ENCODE peak calls at places on chromosomes 4 and X, in ten cellular contexts. One of them, this sample, is unnamed.

GRCh38 chrX:153645151-153645550 is 1.9 kb upstream of the DUSP9 start:
- DNase-seq in bronchial epithelial cell: no peak
- DNase-seq in NCI-H1436: no peak
- DNase-seq in frontal cortex: no peak
- DNase-seq in globus pallidus: no peak
- DNase-seq in H54: no peak
- DNase-seq in activated CD8-positive, alpha-beta memory T cell treated with anti-CD3 and anti-CD28 coated beads for 48 hours: no peak
- DNase-seq in sigmoid colon: peak; percentile 37
- DNase-seq in endothelial cell: no peak
- DNase-seq in activated T-cell treated with anti-CD3 and anti-CD28 coated beads for 24 hours: no peak
- DNase-seq in this sample: peak; percentile 10

GRCh38 chrX:28225508-28225907 is 244.3 kb upstream of the DCAF8L1 start:
- DNase-seq in bronchial epithelial cell: no peak
- DNase-seq in NCI-H1436: no peak
- DNase-seq in frontal cortex: no peak
- DNase-seq in globus pallidus: no peak
- DNase-seq in H54: no peak
- DNase-seq in activated CD8-positive, alpha-beta memory T cell treated with anti-CD3 and anti-CD28 coated beads for 48 hours: no peak
- DNase-seq in sigmoid colon: no peak
- DNase-seq in endothelial cell: no peak
- DNase-seq in activated T-cell treated with anti-CD3 and anti-CD28 coated beads for 24 hours: no peak
- DNase-seq in this sample: no peak

GRCh38 chr4:169164669-169165415 is 105.9 kb downstream of the SH3RF1 start:
- DNase-seq in bronchial epithelial cell: no peak
- DNase-seq in NCI-H1436: no peak
- DNase-seq in frontal cortex: no peak
- DNase-seq in globus pallidus: no peak
- DNase-seq in H54: peak; percentile 5
- DNase-seq in activated CD8-positive, alpha-beta memory T cell treated with anti-CD3 and anti-CD28 coated beads for 48 hours: no peak
- DNase-seq in sigmoid colon: no peak
- DNase-seq in endothelial cell: no peak
- DNase-seq in activated T-cell treated with anti-CD3 and anti-CD28 coated beads for 24 hours: no peak
- DNase-seq in this sample: no peak

GRCh38 chr4:88938138-88938537 is 118.8 kb downstream of the FAM13A start:
- DNase-seq in bronchial epithelial cell: peak; percentile 99
- DNase-seq in NCI-H1436: no peak
- DNase-seq in frontal cortex: no peak
- DNase-seq in globus pallidus: no peak
- DNase-seq in H54: no peak
- DNase-seq in activated CD8-positive, alpha-beta memory T cell treated with anti-CD3 and anti-CD28 coated beads for 48 hours: no peak
- DNase-seq in sigmoid colon: no peak
- DNase-seq in endothelial cell: no peak
- DNase-seq in activated T-cell treated with anti-CD3 and anti-CD28 coated beads for 24 hours: no peak
- DNase-seq in this sample: no peak

GRCh38 chr4:93084599-93085305 is 743.8 kb upstream of the ATOH1 start:
- DNase-seq in bronchial epithelial cell: no peak
- DNase-seq in NCI-H1436: no peak
- DNase-seq in frontal cortex: no peak
- DNase-seq in globus pallidus: no peak
- DNase-seq in H54: no peak
- DNase-seq in activated CD8-positive, alpha-beta memory T cell treated with anti-CD3 and anti-CD28 coated beads for 48 hours: no peak
- DNase-seq in sigmoid colon: no peak
- DNase-seq in endothelial cell: no peak
- DNase-seq in activated T-cell treated with anti-CD3 and anti-CD28 coated beads for 24 hours: no peak
- DNase-seq in this sample: no peak

GRCh38 chr4:20287246-20287645 is 35.5 kb downstream of the SLIT2 start:
- DNase-seq in bronchial epithelial cell: peak; percentile 57
- DNase-seq in NCI-H1436: no peak
- DNase-seq in frontal cortex: no peak
- DNase-seq in globus pallidus: no peak
- DNase-seq in H54: no peak
- DNase-seq in activated CD8-positive, alpha-beta memory T cell treated with anti-CD3 and anti-CD28 coated beads for 48 hours: no peak
- DNase-seq in sigmoid colon: no peak
- DNase-seq in endothelial cell: no peak
- DNase-seq in activated T-cell treated with anti-CD3 and anti-CD28 coated beads for 24 hours: no peak
- DNase-seq in this sample: no peak

GRCh38 chrX:120316587-120317283 is 5.5 kb upstream of the TMEM255A start:
- DNase-seq in bronchial epithelial cell: peak; percentile 87
- DNase-seq in NCI-H1436: no peak
- DNase-seq in frontal cortex: no peak
- DNase-seq in globus pallidus: no peak
- DNase-seq in H54: no peak
- DNase-seq in activated CD8-positive, alpha-beta memory T cell treated with anti-CD3 and anti-CD28 coated beads for 48 hours: no peak
- DNase-seq in sigmoid colon: no peak
- DNase-seq in endothelial cell: no peak
- DNase-seq in activated T-cell treated with anti-CD3 and anti-CD28 coated beads for 24 hours: no peak
- DNase-seq in this sample: no peak

GRCh38 chr4:105978684-105979296 is 83.5 kb downstream of the NPNT start:
- DNase-seq in bronchial epithelial cell: peak; percentile 81
- DNase-seq in NCI-H1436: no peak
- DNase-seq in frontal cortex: no peak
- DNase-seq in globus pallidus: no peak
- DNase-seq in H54: no peak
- DNase-seq in activated CD8-positive, alpha-beta memory T cell treated with anti-CD3 and anti-CD28 coated beads for 48 hours: no peak
- DNase-seq in sigmoid colon: no peak
- DNase-seq in endothelial cell: no peak
- DNase-seq in activated T-cell treated with anti-CD3 and anti-CD28 coated beads for 24 hours: no peak
- DNase-seq in this sample: no peak

GRCh38 chr4:48064349-48064748 is 47.8 kb downstream of the NIPAL1 start:
- DNase-seq in bronchial epithelial cell: no peak
- DNase-seq in NCI-H1436: no peak
- DNase-seq in frontal cortex: no peak
- DNase-seq in globus pallidus: no peak
- DNase-seq in H54: no peak
- DNase-seq in activated CD8-positive, alpha-beta memory T cell treated with anti-CD3 and anti-CD28 coated beads for 48 hours: no peak
- DNase-seq in sigmoid colon: no peak
- DNase-seq in endothelial cell: no peak
- DNase-seq in activated T-cell treated with anti-CD3 and anti-CD28 coated beads for 24 hours: no peak
- DNase-seq in this sample: no peak

GRCh38 chr4:146335763-146336412 is 121.5 kb downstream of the REELD1 start:
- DNase-seq in bronchial epithelial cell: peak; percentile 74
- DNase-seq in NCI-H1436: no peak
- DNase-seq in frontal cortex: no peak
- DNase-seq in globus pallidus: no peak
- DNase-seq in H54: no peak
- DNase-seq in activated CD8-positive, alpha-beta memory T cell treated with anti-CD3 and anti-CD28 coated beads for 48 hours: no peak
- DNase-seq in sigmoid colon: no peak
- DNase-seq in endothelial cell: no peak
- DNase-seq in activated T-cell treated with anti-CD3 and anti-CD28 coated beads for 24 hours: no peak
- DNase-seq in this sample: no peak

GRCh38 chrX:65667503-65668355 is at the start of gene MSN:
- DNase-seq in bronchial epithelial cell: no peak
- DNase-seq in NCI-H1436: no peak
- DNase-seq in frontal cortex: peak; percentile 56
- DNase-seq in globus pallidus: peak; percentile 55
- DNase-seq in H54: peak; percentile 37
- DNase-seq in activated CD8-positive, alpha-beta memory T cell treated with anti-CD3 and anti-CD28 coated beads for 48 hours: peak; percentile 62
- DNase-seq in sigmoid colon: peak; percentile 88
- DNase-seq in endothelial cell: peak; percentile 52
- DNase-seq in activated T-cell treated with anti-CD3 and anti-CD28 coated beads for 24 hours: peak; percentile 65
- DNase-seq in this sample: no peak

GRCh38 chr4:60944070-60944469 is 256.1 kb upstream of the ADGRL3 start:
- DNase-seq in bronchial epithelial cell: no peak
- DNase-seq in NCI-H1436: no peak
- DNase-seq in frontal cortex: no peak
- DNase-seq in globus pallidus: no peak
- DNase-seq in H54: no peak
- DNase-seq in activated CD8-positive, alpha-beta memory T cell treated with anti-CD3 and anti-CD28 coated beads for 48 hours: no peak
- DNase-seq in sigmoid colon: no peak
- DNase-seq in endothelial cell: no peak
- DNase-seq in activated T-cell treated with anti-CD3 and anti-CD28 coated beads for 24 hours: no peak
- DNase-seq in this sample: no peak

GRCh38 chrX:117969782-117970181 is 146.8 kb downstream of the KLHL13 start:
- DNase-seq in bronchial epithelial cell: no peak
- DNase-seq in NCI-H1436: no peak
- DNase-seq in frontal cortex: no peak
- DNase-seq in globus pallidus: no peak
- DNase-seq in H54: no peak
- DNase-seq in activated CD8-positive, alpha-beta memory T cell treated with anti-CD3 and anti-CD28 coated beads for 48 hours: no peak
- DNase-seq in sigmoid colon: no peak
- DNase-seq in endothelial cell: no peak
- DNase-seq in activated T-cell treated with anti-CD3 and anti-CD28 coated beads for 24 hours: no peak
- DNase-seq in this sample: no peak

GRCh38 chr4:47762376-47763266 is 75.2 kb downstream of the CORIN start:
- DNase-seq in bronchial epithelial cell: no peak
- DNase-seq in NCI-H1436: no peak
- DNase-seq in frontal cortex: no peak
- DNase-seq in globus pallidus: no peak
- DNase-seq in H54: no peak
- DNase-seq in activated CD8-positive, alpha-beta memory T cell treated with anti-CD3 and anti-CD28 coated beads for 48 hours: no peak
- DNase-seq in sigmoid colon: no peak
- DNase-seq in endothelial cell: no peak
- DNase-seq in activated T-cell treated with anti-CD3 and anti-CD28 coated beads for 24 hours: no peak
- DNase-seq in this sample: no peak

GRCh38 chr4:77579406-77580076 is 26.1 kb upstream of the CXCL13 start:
- DNase-seq in bronchial epithelial cell: peak; percentile 95
- DNase-seq in NCI-H1436: no peak
- DNase-seq in frontal cortex: no peak
- DNase-seq in globus pallidus: no peak
- DNase-seq in H54: peak; percentile 38
- DNase-seq in activated CD8-positive, alpha-beta memory T cell treated with anti-CD3 and anti-CD28 coated beads for 48 hours: no peak
- DNase-seq in sigmoid colon: no peak
- DNase-seq in endothelial cell: no peak
- DNase-seq in activated T-cell treated with anti-CD3 and anti-CD28 coated beads for 24 hours: no peak
- DNase-seq in this sample: no peak